ENCODE peak calls at places on chromosomes 5 and 9, in seven cellular contexts. K, A, G, C, S, B and D are unnamed samples.

GRCh38 chr5:65938256-65938655 is 11.9 kb downstream of the ERBIN start:
- DNase-seq in K (no peak), A (no peak), G (no peak), C (no peak), S (no peak), B (no peak), D (no peak)

GRCh38 chr9:126587187-126588185 is 26.2 kb upstream of the LMX1B start:
- DNase-seq in K (no peak), A (no peak), G (no peak), C (peak), S (peak), B (peak), D (no peak)

GRCh38 chr5:59591162-59591561 is 302.4 kb downstream of the PDE4D start:
- DNase-seq in K (no peak), A (peak), G (no peak), C (no peak), S (no peak), B (no peak), D (no peak)

GRCh38 chr5:144189800-144190429 is 19.2 kb downstream of the KCTD16 start:
- DNase-seq in K (no peak), A (peak), G (peak), C (peak), S (no peak), B (no peak), D (no peak)

GRCh38 chr5:97075649-97076048 is 66.8 kb downstream of the LIX1 start:
- DNase-seq in K (peak), A (no peak), G (no peak), C (no peak), S (no peak), B (no peak), D (no peak)

GRCh38 chr5:134590992-134591659 is 41.5 kb downstream of the SAR1B start:
- DNase-seq in K (no peak), A (peak), G (no peak), C (no peak), S (peak), B (peak), D (no peak)

GRCh38 chr5:151174612-151175101 is 17.1 kb upstream of the ANXA6 start:
- DNase-seq in K (no peak), A (no peak), G (no peak), C (no peak), S (no peak), B (no peak), D (no peak)

GRCh38 chr5:16544607-16545374 is 72.0 kb downstream of the RETREG1 start:
- DNase-seq in K (no peak), A (no peak), G (no peak), C (peak), S (no peak), B (no peak), D (no peak)

GRCh38 chr5:671459-672328 is 21.5 kb downstream of the TPPP start:
- DNase-seq in K (no peak), A (peak), G (peak), C (peak), S (peak), B (peak), D (peak)

GRCh38 chr5:139667001-139667729 is 19.0 kb downstream of the CXXC5 start:
- DNase-seq in K (no peak), A (no peak), G (no peak), C (no peak), S (no peak), B (no peak), D (no peak)

GRCh38 chr5:6832994-6833393 is 119.8 kb downstream of the TENT4A start:
- DNase-seq in K (no peak), A (no peak), G (no peak), C (no peak), S (no peak), B (no peak), D (no peak)

GRCh38 chr9:131739988-131740648 is at the start of gene RAPGEF1:
- DNase-seq in K (no peak), A (no peak), G (peak), C (peak), S (peak), B (peak), D (no peak)

GRCh38 chr5:68344447-68345111 is 129.0 kb downstream of the PIK3R1 start:
- DNase-seq in K (peak), A (peak), G (no peak), C (peak), S (no peak), B (no peak), D (no peak)

GRCh38 chr5:56278267-56278826 is 45.2 kb upstream of the ANKRD55 start:
- DNase-seq in K (peak), A (no peak), G (no peak), C (peak), S (no peak), B (no peak), D (no peak)

GRCh38 chr9:93307468-93308157 is 123.7 kb downstream of the WNK2 start:
- DNase-seq in K (no peak), A (no peak), G (no peak), C (no peak), S (no peak), B (no peak), D (no peak)

GRCh38 chr9:17425379-17425778 is 153.5 kb upstream of the SH3GL2 start:
- DNase-seq in K (no peak), A (no peak), G (no peak), C (no peak), S (no peak), B (no peak), D (no peak)

GRCh38 chr5:32522429-32523143 is 62.8 kb upstream of the SUB1 start:
- DNase-seq in K (no peak), A (no peak), G (no peak), C (peak), S (no peak), B (no peak), D (no peak)

GRCh38 chr5:17218353-17219005 is 1.0 kb downstream of the BASP1 start:
- DNase-seq in K (no peak), A (peak), G (no peak), C (peak), S (peak), B (no peak), D (no peak)

GRCh38 chr9:115058684-115059315 is 59.2 kb downstream of the TNC start:
- DNase-seq in K (peak), A (peak), G (no peak), C (peak), S (no peak), B (no peak), D (no peak)

GRCh38 chr5:109089191-109089590 is 320.6 kb downstream of the PJA2 start:
- DNase-seq in K (no peak), A (no peak), G (no peak), C (peak), S (no peak), B (no peak), D (no peak)

GRCh38 chr5:54304031-54304430 is 6.3 kb downstream of the ARL15 start:
- DNase-seq in K (no peak), A (no peak), G (no peak), C (no peak), S (no peak), B (no peak), D (no peak)

GRCh38 chr5:134143964-134144941 is 29.8 kb downstream of the TCF7 start:
- DNase-seq in K (no peak), A (no peak), G (no peak), C (no peak), S (no peak), B (peak), D (no peak)

GRCh38 chr9:134379774-134380431 is 53.6 kb downstream of the RXRA start:
- DNase-seq in K (no peak), A (peak), G (no peak), C (peak), S (no peak), B (no peak), D (no peak)

GRCh38 chr5:125050926-125051325 is 304.5 kb upstream of the ZNF608 start:
- DNase-seq in K (no peak), A (no peak), G (no peak), C (no peak), S (no peak), B (no peak), D (no peak)

GRCh38 chr9:129650680-129651235 is 8.8 kb upstream of the ASB6 start:
- DNase-seq in K (no peak), A (peak), G (no peak), C (no peak), S (no peak), B (no peak), D (no peak)

GRCh38 chr5:73135429-73136276 is 15.3 kb downstream of the TMEM171 start:
- DNase-seq in K (no peak), A (peak), G (no peak), C (peak), S (peak), B (peak), D (no peak)

GRCh38 chr9:134700636-134701350 is 59.2 kb downstream of the COL5A1 start:
- DNase-seq in K (no peak), A (no peak), G (no peak), C (no peak), S (no peak), B (no peak), D (no peak)

GRCh38 chr5:135011355-135012032 is 22.5 kb downstream of the PITX1 start:
- DNase-seq in K (no peak), A (no peak), G (no peak), C (no peak), S (no peak), B (no peak), D (no peak)

DNA sequence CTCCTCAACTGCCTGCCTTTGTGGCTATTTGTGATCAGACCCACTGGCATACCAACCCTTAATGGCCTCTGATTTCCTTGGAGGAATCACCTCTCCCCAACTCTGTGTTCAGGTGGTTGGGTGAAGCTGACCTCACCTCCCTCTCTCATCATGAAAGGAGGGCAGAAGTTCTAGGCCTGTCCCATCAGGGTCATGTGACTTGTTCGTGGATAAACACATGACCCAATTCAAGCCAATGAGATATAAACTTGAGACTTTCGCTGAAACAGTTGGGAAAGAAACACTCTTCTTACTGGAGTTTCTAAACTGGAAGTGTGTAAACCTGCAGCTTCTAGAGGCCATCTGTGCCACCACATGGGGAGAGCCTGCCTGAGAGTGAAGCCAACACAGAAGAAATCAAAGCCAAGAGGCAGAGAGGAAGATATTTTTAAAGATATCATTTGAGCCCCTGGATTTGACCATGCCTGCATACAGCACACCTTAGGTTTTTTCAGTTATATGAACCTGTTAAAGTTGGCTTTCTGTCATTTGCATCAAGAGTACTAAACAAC is 5.8 kb downstream of the GABBR2 start:
- DNase-seq in K (no peak), A (no peak), G (no peak), C (no peak), S (no peak), B (no peak), D (no peak)
- H3K4me3 ChIP-seq in K (no peak), A (no peak), G (no peak), C (no peak), S (no peak), B (no peak), D (no peak)

GRCh38 chr9:38064842-38065368 is 4.1 kb downstream of the SHB start:
- DNase-seq in K (no peak), A (no peak), G (no peak), C (no peak), S (no peak), B (no peak), D (no peak)

GRCh38 chr9:38066907-38067610 is 2.0 kb downstream of the SHB start:
- DNase-seq in K (no peak), A (peak), G (peak), C (peak), S (no peak), B (peak), D (no peak)

GRCh38 chr9:38066167-38066906 is 2.7 kb downstream of the SHB start:
- DNase-seq in K (no peak), A (peak), G (no peak), C (no peak), S (no peak), B (peak), D (no peak)

GRCh38 chr9:38067611-38067891 is 1.5 kb downstream of the SHB start:
- DNase-seq in K (no peak), A (no peak), G (no peak), C (no peak), S (peak), B (peak), D (no peak)

DNA sequence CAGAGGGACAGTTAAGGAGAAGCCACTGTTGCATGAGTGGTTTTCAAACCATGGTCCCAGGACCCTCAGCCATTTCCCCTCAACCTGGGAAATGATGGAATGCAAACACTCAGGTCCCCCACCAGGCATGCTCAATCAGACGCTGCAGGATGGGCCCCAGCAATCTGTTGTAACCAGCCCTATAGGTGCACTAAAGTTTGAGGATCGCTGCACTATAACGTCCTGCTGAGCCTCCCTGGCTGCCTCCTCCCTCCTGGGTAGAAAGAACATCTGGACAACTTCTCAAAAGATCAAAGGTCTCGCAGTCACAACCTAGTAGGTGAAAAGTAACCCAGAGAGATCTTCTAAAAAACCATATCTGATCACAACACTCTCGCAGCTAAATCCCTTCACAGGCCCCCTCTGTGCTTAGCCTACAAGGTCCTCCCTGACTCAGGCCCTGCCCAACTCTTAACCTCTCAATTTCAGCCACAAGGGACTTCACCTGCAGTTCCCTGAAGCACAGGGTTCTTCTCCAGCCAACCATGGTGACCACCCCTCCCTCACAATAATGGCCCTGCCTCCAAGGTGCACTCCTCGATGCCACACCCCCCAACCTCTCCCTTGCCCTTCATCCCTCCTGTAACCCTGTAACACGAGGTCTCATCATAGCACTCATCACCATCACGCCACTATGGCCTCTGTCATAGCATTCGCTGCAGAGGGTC is 3.5 kb downstream of the SHB start:
- DNase-seq in K (no peak), A (no peak), G (no peak), C (no peak), S (no peak), B (no peak), D (no peak)
- H3K4me3 ChIP-seq in K (peak), A (peak), G (no peak), C (peak), S (peak), B (no peak), D (peak)

GRCh38 chr9:28135571-28135970 is 562.3 kb upstream of the C9orf72 start:
- DNase-seq in K (no peak), A (peak), G (no peak), C (no peak), S (no peak), B (no peak), D (no peak)
- H3K4me3 ChIP-seq in K (no peak), A (no peak), G (no peak), C (no peak), S (no peak), B (no peak), D (no peak)

GRCh38 chr5:177131019-177131320 is 2.6 kb upstream of the NSD1 start:
- DNase-seq in K (no peak), A (no peak), G (no peak), C (no peak), S (no peak), B (no peak), D (no peak)

GRCh38 chr5:177131352-177131710 is 2.2 kb upstream of the NSD1 start:
- DNase-seq in K (no peak), A (no peak), G (no peak), C (no peak), S (no peak), B (no peak), D (no peak)

GRCh38 chr5:177132504-177133118 is 962 bp upstream of the NSD1 start:
- DNase-seq in K (no peak), A (no peak), G (peak), C (peak), S (peak), B (no peak), D (no peak)

GRCh38 chr5:177133119-177133844 is at the start of gene NSD1:
- DNase-seq in K (no peak), A (peak), G (peak), C (peak), S (peak), B (peak), D (no peak)

GRCh38 chr5:177131711-177132503 is 1.7 kb upstream of the NSD1 start:
- DNase-seq in K (no peak), A (no peak), G (no peak), C (no peak), S (no peak), B (no peak), D (no peak)
- H3K4me3 ChIP-seq in K (no peak), A (no peak), G (no peak), C (no peak), S (no peak), B (no peak), D (no peak)

DNA sequence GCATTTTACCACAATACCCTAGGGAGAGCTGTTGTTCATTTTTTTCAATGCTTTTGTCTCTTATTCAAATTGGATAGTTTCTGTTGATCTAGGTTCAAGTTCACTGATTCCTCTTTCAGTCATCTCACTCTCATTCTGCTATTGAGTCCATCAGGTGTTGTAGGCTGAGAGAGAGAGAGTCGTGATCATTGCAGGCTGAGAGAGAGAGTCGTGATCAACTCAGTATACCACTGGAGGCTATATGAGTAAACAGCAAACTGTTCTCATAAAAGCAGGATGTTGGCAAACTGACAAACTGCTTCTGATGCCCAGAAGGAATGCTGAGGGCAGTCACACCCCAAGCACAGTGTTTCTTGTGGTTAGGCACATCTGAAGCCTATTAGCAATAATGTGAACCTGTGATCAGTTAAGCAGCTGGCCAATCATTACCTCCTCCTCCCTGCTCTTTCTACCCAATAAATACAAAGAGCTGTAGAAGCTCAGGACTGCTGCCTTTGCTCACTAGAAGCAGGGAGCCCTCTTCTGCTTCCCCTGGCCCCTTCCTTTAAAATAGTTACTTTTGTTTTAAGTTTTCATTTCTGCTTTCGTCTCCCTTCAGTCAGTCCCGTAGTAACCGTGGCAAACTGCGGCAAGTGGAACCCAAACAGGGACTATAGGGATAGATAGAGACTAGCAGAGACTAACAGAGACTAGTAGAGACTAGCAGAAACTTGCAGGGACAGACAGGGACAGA is 476.1 kb upstream of the ACO1 start:
- DNase-seq in K (peak), A (peak), G (no peak), C (no peak), S (no peak), B (no peak), D (no peak)
- H3K4me3 ChIP-seq in K (no peak), A (no peak), G (no peak), C (no peak), S (no peak), B (no peak), D (peak)

GRCh38 chr5:74953961-74954720 is 88.0 kb upstream of the FAM169A start:
- DNase-seq in K (no peak), A (peak), G (no peak), C (peak), S (no peak), B (no peak), D (no peak)

GRCh38 chr5:74954919-74955318 is 88.7 kb upstream of the FAM169A start:
- DNase-seq in K (no peak), A (peak), G (no peak), C (peak), S (no peak), B (no peak), D (no peak)

GRCh38 chr5:74951855-74952254 is 85.7 kb upstream of the FAM169A start:
- DNase-seq in K (no peak), A (no peak), G (no peak), C (no peak), S (no peak), B (no peak), D (no peak)

GRCh38 chr5:74952406-74952805 is 86.2 kb upstream of the FAM169A start:
- DNase-seq in K (no peak), A (no peak), G (no peak), C (no peak), S (peak), B (no peak), D (no peak)

GRCh38 chr5:74953601-74953960 is 87.4 kb upstream of the FAM169A start:
- DNase-seq in K (no peak), A (no peak), G (no peak), C (no peak), S (no peak), B (no peak), D (no peak)
- H3K4me3 ChIP-seq in K (no peak), A (no peak), G (no peak), C (no peak), S (no peak), B (no peak), D (no peak)